ENCODE peak calls at places on chromosome 14, in seven cellular contexts. U, B, G, H, Y, T and Z are unnamed samples.

GRCh38 chr14:71726639-71727085 is 205.6 kb upstream of the RGS6 start:
- ATAC-seq in U (no peak), B (no peak), G (no peak), H (peak), Y (no peak), T (no peak), Z (peak)

GRCh38 chr14:70266157-70266556 is 77.4 kb upstream of the SLC8A3 start:
- ATAC-seq in U (no peak), B (no peak), G (no peak), H (no peak), Y (no peak), T (peak), Z (no peak)

GRCh38 chr14:88191605-88192004 is 131.5 kb downstream of the KCNK10 start:
- ATAC-seq in U (no peak), B (no peak), G (no peak), H (no peak), Y (no peak), T (no peak), Z (no peak)

GRCh38 chr14:76729195-76729594 is 32.1 kb upstream of the VASH1 start:
- ATAC-seq in U (no peak), B (no peak), G (no peak), H (no peak), Y (no peak), T (no peak), Z (no peak)

GRCh38 chr14:65788876-65789859 is 376.6 kb downstream of the FUT8 start:
- ATAC-seq in U (no peak), B (no peak), G (no peak), H (no peak), Y (no peak), T (no peak), Z (no peak)

GRCh38 chr14:54743382-54743781 is 159.2 kb downstream of the GCH1 start:
- ATAC-seq in U (no peak), B (no peak), G (peak), H (no peak), Y (peak), T (peak), Z (no peak)

GRCh38 chr14:32022938-32023466 is 54.1 kb upstream of the ARHGAP5 start:
- ATAC-seq in U (no peak), B (no peak), G (no peak), H (peak), Y (no peak), T (no peak), Z (no peak)

GRCh38 chr14:33516898-33517436 is 433.9 kb downstream of the EGLN3 start:
- ATAC-seq in U (no peak), B (no peak), G (no peak), H (no peak), Y (no peak), T (no peak), Z (no peak)